ENCODE peak calls at places on chromosomes 11 and 22, in six cellular contexts. D, E, Y, M, W and L are unnamed samples.
A peak's percentile ranks its signal among the peaks of the same experiment; 100 is the strongest.

GRCh38 chr11:37786214-37786755 is 1188.2 kb upstream of the RAG2 start:
- DNase-seq in D (no peak), E (no peak), Y (peak; percentile 74), M (peak; percentile 94), W (no peak), L (no peak)

GRCh38 chr11:113274708-113275582 is 39.4 kb upstream of the TTC12 start:
- DNase-seq in D (no peak), E (peak; percentile 73), Y (no peak), M (no peak), W (no peak), L (peak; percentile 28)

GRCh38 chr22:37499006-37499707 is 13.0 kb upstream of the MFNG start:
- DNase-seq in D (peak; percentile 34), E (no peak), Y (no peak), M (peak; percentile 38), W (no peak), L (no peak)

GRCh38 chr22:50244420-50245213 is at the start of gene TUBGCP6:
- DNase-seq in D (peak; percentile 99), E (peak; percentile 92), Y (peak; percentile 91), M (peak; percentile 94), W (peak; percentile 95), L (peak; percentile 95)

GRCh38 chr11:128399186-128399585 is 188.2 kb downstream of the ETS1 start:
- DNase-seq in D (no peak), E (no peak), Y (peak; percentile 87), M (peak; percentile 62), W (no peak), L (no peak)

GRCh38 chr11:101866619-101867491 is 48.0 kb upstream of the CEP126 start:
- DNase-seq in D (no peak), E (no peak), Y (peak; percentile 69), M (peak; percentile 84), W (no peak), L (no peak)

GRCh38 chr22:42519544-42520237 is at the start of gene RRP7A:
- DNase-seq in D (peak; percentile 92), E (peak; percentile 74), Y (peak; percentile 54), M (peak; percentile 59), W (peak; percentile 88), L (peak; percentile 81)

GRCh38 chr22:36422287-36423014 is 34.7 kb upstream of the MYH9 start:
- DNase-seq in D (no peak), E (no peak), Y (no peak), M (no peak), W (no peak), L (no peak)

GRCh38 chr22:28759861-28760560 is 12.5 kb upstream of the CCDC117 start:
- DNase-seq in D (no peak), E (peak; percentile 58), Y (peak; percentile 18), M (peak; percentile 9), W (no peak), L (no peak)

GRCh38 chr22:23984430-23984829 is 4.5 kb downstream of the GSTT2 start:
- DNase-seq in D (no peak), E (no peak), Y (peak; percentile 38), M (no peak), W (no peak), L (peak; percentile 63)

GRCh38 chr11:108027057-108027456 is 18.4 kb downstream of the CUL5 start:
- DNase-seq in D (no peak), E (no peak), Y (no peak), M (no peak), W (no peak), L (no peak)

GRCh38 chr11:1176224-1177019 is 18.7 kb downstream of the MUC5AC start:
- DNase-seq in D (peak; percentile 29), E (no peak), Y (no peak), M (no peak), W (no peak), L (no peak)

GRCh38 chr11:126415669-126416420 is 60.4 kb downstream of the ST3GAL4 start:
- DNase-seq in D (peak; percentile 97), E (no peak), Y (no peak), M (no peak), W (peak; percentile 81), L (no peak)

GRCh38 chr11:29200776-29201574 is 815.9 kb downstream of the KCNA4 start:
- DNase-seq in D (no peak), E (no peak), Y (no peak), M (no peak), W (no peak), L (no peak)

GRCh38 chr22:46022881-46023512 is 46.0 kb upstream of the WNT7B start:
- DNase-seq in D (no peak), E (no peak), Y (no peak), M (no peak), W (no peak), L (no peak)

GRCh38 chr22:41568811-41569210 is 8.0 kb downstream of the CSDC2 start:
- DNase-seq in D (no peak), E (no peak), Y (no peak), M (no peak), W (no peak), L (no peak)

GRCh38 chr11:70428701-70429427 is 30.5 kb downstream of the CTTN start:
- DNase-seq in D (peak; percentile 52), E (no peak), Y (no peak), M (no peak), W (no peak), L (no peak)

GRCh38 chr11:64723117-64723906 is at the start of gene NRXN2:
- DNase-seq in D (peak; percentile 95), E (peak; percentile 89), Y (peak; percentile 70), M (peak; percentile 68), W (peak; percentile 88), L (peak; percentile 92)

GRCh38 chr11:1292644-1293618 is 16.5 kb downstream of the TOLLIP start:
- DNase-seq in D (peak; percentile 32), E (no peak), Y (no peak), M (no peak), W (no peak), L (no peak)

GRCh38 chr22:29306175-29306829 is at the start of gene GAS2L1:
- DNase-seq in D (peak; percentile 95), E (peak; percentile 84), Y (peak; percentile 73), M (peak; percentile 80), W (peak; percentile 90), L (peak; percentile 88)

GRCh38 chr11:67434395-67434881 is 3.0 kb downstream of the PTPRCAP start:
- DNase-seq in D (no peak), E (no peak), Y (no peak), M (no peak), W (no peak), L (no peak)
- H3K4me1 ChIP-seq in D (peaks cover under 1% of the 10 kb centered on the region), E (no peaks in the 10 kb centered on the region), Y (no peaks in the 10 kb centered on the region), M (peaks cover under 1% of the 10 kb centered on the region), W (peaks cover 36% of the 10 kb centered on the region), L (no peaks in the 10 kb centered on the region)

GRCh38 chr22:31945971-31946680 is 1.8 kb downstream of the YWHAH start:
- DNase-seq in D (no peak), E (no peak), Y (peak; percentile 31), M (peak; percentile 31), W (no peak), L (peak; percentile 38)

GRCh38 chr22:31948002-31948401 is 3.7 kb downstream of the YWHAH start:
- DNase-seq in D (no peak), E (no peak), Y (no peak), M (no peak), W (no peak), L (no peak)

GRCh38 chr22:31944700-31945477 is 554 bp downstream of the YWHAH start:
- DNase-seq in D (peak; percentile 86), E (no peak), Y (no peak), M (no peak), W (peak; percentile 73), L (peak; percentile 52)

GRCh38 chr22:31945478-31945815 is 1.1 kb downstream of the YWHAH start:
- DNase-seq in D (no peak), E (no peak), Y (no peak), M (no peak), W (no peak), L (no peak)

GRCh38 chr22:31947296-31947695 is 3.0 kb downstream of the YWHAH start:
- DNase-seq in D (no peak), E (no peak), Y (no peak), M (no peak), W (no peak), L (peak; percentile 41)
- H3K4me1 ChIP-seq in D (peaks cover 14% of the 10 kb centered on the region), E (no peaks in the 10 kb centered on the region), Y (peaks cover 21% of the 10 kb centered on the region), M (peaks cover 23% of the 10 kb centered on the region), W (peaks cover 72% of the 10 kb centered on the region), L (peaks cover 13% of the 10 kb centered on the region)

GRCh38 chr11:123481647-123482046 is 51.6 kb downstream of the GRAMD1B start:
- DNase-seq in D (no peak), E (no peak), Y (no peak), M (no peak), W (no peak), L (no peak)
- H3K4me1 ChIP-seq in D (no peaks in the 10 kb centered on the region), E (peaks cover 2% of the 10 kb centered on the region), Y (peaks cover 2% of the 10 kb centered on the region), M (no peaks in the 10 kb centered on the region), W (peaks cover 24% of the 10 kb centered on the region), L (peaks cover 7% of the 10 kb centered on the region)

DNA sequence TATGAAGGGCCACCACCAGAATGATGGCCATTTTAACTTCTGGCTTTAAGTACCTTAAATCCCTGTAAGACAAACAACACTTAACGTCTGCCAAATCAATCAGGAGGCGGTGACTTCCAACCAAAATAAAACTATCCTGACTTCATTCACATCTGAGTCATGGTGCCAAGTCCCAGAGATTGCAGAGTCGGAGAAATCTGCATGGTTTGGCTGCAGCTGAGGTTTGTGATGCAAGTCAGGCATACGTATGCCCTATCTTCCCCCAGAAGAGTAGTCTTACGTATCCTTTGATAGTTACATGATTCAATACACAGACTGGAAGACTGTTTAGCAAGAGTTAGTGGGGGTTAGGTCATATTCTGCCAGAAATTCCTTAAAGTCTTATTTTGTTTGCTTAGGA is 1.7 kb upstream of the GAB2 start:
- DNase-seq in D (peak; percentile 80), E (no peak), Y (peak; percentile 99), M (peak; percentile 98), W (peak; percentile 22), L (no peak)
- H3K4me1 ChIP-seq in D (peaks cover 6% of the 10 kb centered on the region), E (peaks cover 6% of the 10 kb centered on the region), Y (peaks cover 19% of the 10 kb centered on the region), M (peaks cover 15% of the 10 kb centered on the region), W (peaks cover 65% of the 10 kb centered on the region), L (peaks cover 11% of the 10 kb centered on the region)

DNA sequence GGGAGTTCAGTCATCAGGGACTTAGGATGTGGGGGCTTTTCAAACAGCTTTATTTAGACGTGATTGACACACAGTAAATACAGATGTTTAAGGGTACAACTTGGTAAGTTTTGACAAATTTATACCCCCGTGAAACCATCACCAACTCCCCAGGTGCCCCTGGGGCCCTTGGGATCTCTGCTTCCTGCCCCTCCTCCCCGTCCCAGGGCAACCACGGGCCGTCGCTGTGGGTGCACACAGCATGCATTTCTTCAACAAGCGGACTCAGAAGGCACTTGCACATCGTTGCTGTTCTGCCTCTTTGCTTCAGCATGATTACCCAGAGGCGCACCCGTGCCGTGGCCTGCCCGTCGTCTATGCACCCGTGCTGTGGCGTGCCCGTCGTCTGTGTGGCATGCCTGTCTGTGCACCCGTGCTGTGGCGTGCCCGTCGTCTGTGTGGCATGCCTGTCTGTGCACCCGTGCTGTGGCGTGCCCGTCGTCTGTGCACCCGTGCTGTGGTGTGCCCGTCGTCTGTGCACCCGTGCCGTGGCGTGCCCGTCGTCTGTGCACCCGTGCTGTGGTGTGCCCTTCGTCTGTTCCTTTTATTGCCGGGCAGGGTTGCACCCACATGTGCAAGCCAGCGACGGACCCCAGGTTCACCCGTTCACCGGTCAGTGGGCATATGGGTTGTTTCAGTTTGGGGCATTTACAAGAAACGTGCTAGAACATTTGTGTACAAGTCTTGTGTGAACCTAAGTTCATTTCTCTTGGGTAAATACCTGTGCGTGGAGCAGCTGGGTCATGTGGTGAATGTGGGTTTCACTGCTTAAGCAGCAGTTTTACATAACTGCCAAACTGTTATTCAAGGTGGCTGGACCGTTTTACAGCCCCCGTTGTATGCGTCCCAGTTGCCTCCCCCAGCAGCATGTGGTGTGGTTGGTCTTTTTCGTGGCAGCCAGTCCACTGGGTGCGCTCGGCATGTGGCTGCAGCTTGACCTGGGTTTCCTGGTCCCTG is 8.3 kb downstream of the CD81 start:
- DNase-seq in D (peak; percentile 48), E (no peak), Y (no peak), M (no peak), W (peak; percentile 15), L (no peak)
- H3K4me1 ChIP-seq in D (peaks cover 50% of the 10 kb centered on the region), E (no peaks in the 10 kb centered on the region), Y (peaks cover 53% of the 10 kb centered on the region), M (peaks cover 73% of the 10 kb centered on the region), W (peaks cover 97% of the 10 kb centered on the region), L (peaks cover 25% of the 10 kb centered on the region)